ENCODE peak calls at places on chromosomes 2 and 18, in four cellular contexts. G is Karpas-422, A is HCT116, N is PC-9. H is an unnamed sample.

GRCh38 chr2:174344716-174345472 is 10.1 kb downstream of the SP9 start:
- DNase-seq in G (peak), A (peak), N (no peak), H (peak)

GRCh38 chr18:77101410-77102245 is 31.0 kb downstream of the MBP start:
- DNase-seq in A (peak), G (peak), N (peak), H (peak)

GRCh38 chr2:76953733-76954347 is 568.3 kb downstream of the LRRTM4 start:
- DNase-seq in A (no peak), N (peak), G (peak), H (peak)

GRCh38 chr18:25299426-25299825 is 52.5 kb downstream of the ZNF521 start:
- DNase-seq in N (no peak), G (no peak), A (no peak), H (peak)

GRCh38 chr2:99611034-99611433 is 121.2 kb upstream of the REV1 start:
- DNase-seq in N (no peak), G (no peak), A (no peak), H (no peak)

GRCh38 chr2:204110250-204111183 is 174.0 kb downstream of the ICOS start:
- DNase-seq in G (no peak), N (no peak), A (no peak), H (no peak)

GRCh38 chr18:63119647-63120046 is 199.9 kb downstream of the BCL2 start:
- DNase-seq in N (peak), A (peak), G (no peak), H (no peak)

GRCh38 chr2:95300391-95300938 is 3.3 kb downstream of the KCNIP3 start:
- DNase-seq in A (no peak), N (peak), G (no peak), H (peak)

GRCh38 chr2:105502625-105503334 is 103.9 kb upstream of the FHL2 start:
- DNase-seq in G (no peak), N (no peak), A (no peak), H (peak)

DNA sequence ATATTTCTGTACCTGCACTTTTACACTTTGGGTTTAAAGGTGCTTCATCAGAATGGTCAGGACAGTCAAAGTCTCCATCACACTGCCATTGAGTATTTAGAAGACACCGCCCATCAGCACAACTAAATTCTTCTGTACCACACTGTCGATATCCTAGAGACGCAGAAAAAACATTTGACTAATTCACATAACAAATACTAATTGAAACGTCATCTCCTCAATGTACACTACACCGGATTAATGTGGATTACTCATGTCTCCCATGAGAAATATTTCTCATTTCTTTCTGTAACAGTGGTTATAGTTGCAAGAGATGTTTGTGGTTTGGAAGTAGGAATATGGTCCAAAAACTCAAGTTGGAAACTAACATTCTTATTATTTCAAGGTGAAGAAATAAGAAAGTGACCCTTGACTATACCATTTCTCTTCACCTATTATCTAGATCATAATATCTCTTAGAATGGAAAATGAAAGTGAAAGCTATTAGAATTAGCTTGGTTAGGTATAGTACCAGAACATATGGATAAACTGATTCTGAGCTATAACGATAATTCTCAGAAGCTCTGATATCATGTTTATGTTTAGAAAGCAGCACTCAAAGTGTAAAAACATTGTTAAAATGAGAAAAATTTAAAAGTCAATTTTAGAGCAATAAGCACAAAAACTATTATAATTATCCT is 1627.7 kb downstream of the LRP1B start:
- DNase-seq in G (no peak), N (no peak), A (no peak), H (peak)
- H3K4me2 ChIP-seq in G (no peak), N (peak), A (no peak), H (peak)

GRCh38 chr2:69013837-69014796 is 1.1 kb downstream of the ANTXR1 start:
- DNase-seq in A (no peak), N (no peak), G (no peak), H (peak)
- H3K27ac ChIP-seq in A (peak), N (no peak), G (no peak), H (peak)

GRCh38 chr18:74368901-74369705 is 53.5 kb downstream of the C18orf63 start:
- DNase-seq in N (no peak), A (no peak), G (no peak), H (no peak)
- H3K4me2 ChIP-seq in N (no peak), A (no peak), G (no peak), H (no peak)

DNA sequence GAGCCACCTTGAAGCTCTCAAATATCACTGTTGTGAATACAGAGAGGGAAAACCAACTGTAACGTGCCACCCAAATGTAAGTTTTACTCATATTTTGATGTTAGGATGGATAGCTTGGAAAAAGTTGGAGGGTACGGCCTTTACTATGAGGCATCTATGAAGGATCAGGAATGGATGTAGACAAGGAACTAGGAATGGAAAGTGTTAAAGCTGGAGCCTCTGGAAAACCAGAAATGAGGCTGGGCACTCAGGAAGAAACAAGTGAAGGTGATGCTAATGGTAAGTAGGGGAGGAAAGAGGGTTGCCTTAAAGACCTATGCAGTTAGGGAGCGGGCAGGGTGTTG is 204 bp downstream of the TXNDC2 start:
- DNase-seq in A (no peak), G (no peak), N (no peak), H (no peak)
- H3K27ac ChIP-seq in A (no peak), G (no peak), N (no peak), H (no peak)

DNA sequence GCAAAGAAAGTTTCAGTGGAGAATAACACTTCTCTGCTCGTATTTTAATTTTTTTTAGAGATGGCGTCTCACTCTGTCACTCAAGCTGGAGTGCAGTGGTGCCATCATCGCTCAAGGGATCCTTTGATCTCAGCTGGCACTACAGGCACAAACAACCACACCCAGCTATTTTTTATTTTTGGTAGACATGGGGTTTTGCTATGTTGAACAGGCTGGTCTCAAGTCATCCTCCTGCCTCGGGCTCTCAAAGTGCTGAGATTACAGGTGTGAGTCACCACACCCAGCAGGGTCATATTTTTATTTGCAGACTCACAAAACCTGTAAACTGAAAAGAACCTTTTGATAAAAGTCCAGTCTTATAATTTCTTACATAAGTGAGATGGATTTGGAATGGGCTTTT is 2.6 kb downstream of the TRAK2 start:
- DNase-seq in A (no peak), N (no peak), G (no peak), H (peak)
- H3K4me2 ChIP-seq in A (peak), N (peak), G (no peak), H (no peak)

DNA sequence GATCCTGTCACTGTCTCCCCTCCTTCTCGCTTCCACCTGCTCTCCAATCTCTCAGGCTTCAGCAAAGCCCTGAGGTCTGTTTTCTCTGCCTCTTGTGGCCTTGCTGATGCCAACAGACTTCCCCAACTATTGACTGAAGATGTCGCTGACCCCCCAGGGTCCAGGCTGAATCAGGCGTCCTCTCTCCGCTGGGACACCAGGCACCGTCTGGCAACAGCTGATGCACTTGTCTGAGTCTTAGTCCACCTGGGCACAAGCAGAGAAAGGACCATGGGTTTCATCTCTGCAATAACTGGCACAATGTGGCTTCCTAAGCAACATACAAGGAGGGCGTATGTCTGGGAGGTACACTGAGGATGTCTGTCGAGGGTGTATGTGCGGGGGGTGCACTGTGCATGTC is 248.7 kb upstream of the MYT1L start:
- DNase-seq in N (no peak), G (no peak), A (no peak), H (no peak)
- H3K27ac ChIP-seq in N (no peak), G (no peak), A (no peak), H (no peak)

GRCh38 chr2:219280682-219281081 is 1.5 kb downstream of the DNAJB2 start:
- DNase-seq in A (no peak), G (peak), N (no peak), H (no peak)
- H3K4me2 ChIP-seq in A (peak), G (peak), N (peak), H (no peak)

H was measured in mammary epithelial cell.